ENCODE peak calls at places on chromosomes 2 and 18, in nine cellular contexts. E is fibroblast of pulmonary artery, U is mammary epithelial cell, I is BJ, W is upper lobe of right lung, C is astrocyte, G is stomach, P is WERI-Rb-1, S is endothelial cell. N is an unnamed sample.

GRCh38 chr2:96207778-96208143 is 866 bp downstream of the STARD7 start:
- DNase-seq in S (no peak), C (no peak), U (no peak), W (no peak), P (no peak), I (no peak), E (no peak), G (no peak), N (no peak)

GRCh38 chr2:70141754-70142589 is 48.8 kb downstream of the C2orf42 start:
- DNase-seq in I (no peak), C (peak), G (peak), P (peak), S (peak), W (no peak), E (peak), U (peak), N (peak)

GRCh38 chr2:36762764-36763490 is 66.4 kb downstream of the VIT start:
- DNase-seq in U (no peak), G (no peak), S (no peak), W (no peak), E (no peak), P (no peak), C (no peak), I (no peak), N (no peak)

GRCh38 chr2:121665504-121665903 is 16.2 kb upstream of the CLASP1 start:
- DNase-seq in W (no peak), S (no peak), U (peak), P (no peak), I (no peak), C (no peak), G (no peak), E (no peak), N (no peak)

GRCh38 chr2:222915092-222915957 is 54.5 kb downstream of the ACSL3 start:
- DNase-seq in W (no peak), I (no peak), E (peak), G (no peak), C (no peak), U (no peak), S (no peak), P (no peak), N (no peak)

GRCh38 chr2:224444011-224444410 is 42.1 kb upstream of the FAM124B start:
- DNase-seq in G (no peak), C (no peak), W (no peak), U (no peak), P (no peak), E (no peak), I (no peak), S (no peak), N (no peak)

GRCh38 chr2:95276888-95277245 is 2.6 kb downstream of the PROM2 start:
- DNase-seq in W (peak), S (no peak), U (no peak), G (no peak), E (no peak), C (no peak), I (no peak), P (no peak), N (no peak)

GRCh38 chr2:117938611-117939010 is 75.3 kb downstream of the CCDC93 start:
- DNase-seq in I (no peak), W (no peak), U (no peak), C (no peak), G (no peak), S (no peak), P (no peak), E (no peak), N (no peak)

GRCh38 chr2:213246665-213247281 is 37.5 kb upstream of the SPAG16 start:
- DNase-seq in U (peak), G (peak), S (peak), W (no peak), P (peak), E (peak), I (no peak), C (peak), N (peak)

GRCh38 chr2:205709319-205709718 is 27.0 kb downstream of the NRP2 start:
- DNase-seq in I (no peak), C (no peak), S (no peak), P (no peak), E (no peak), U (peak), G (no peak), W (no peak), N (no peak)

GRCh38 chr18:73636355-73636754 is 511.3 kb downstream of the FBXO15 start:
- DNase-seq in U (peak), S (no peak), E (no peak), C (peak), P (no peak), W (no peak), G (no peak), I (no peak), N (no peak)

GRCh38 chr2:11862049-11862448 is 115.6 kb downstream of the LPIN1 start:
- DNase-seq in E (no peak), U (no peak), S (no peak), G (no peak), W (no peak), P (no peak), I (no peak), C (no peak), N (no peak)

GRCh38 chr2:225598922-225599321 is 199.4 kb downstream of the NYAP2 start:
- DNase-seq in U (no peak), C (peak), I (no peak), W (no peak), S (no peak), P (no peak), E (no peak), G (no peak), N (no peak)

GRCh38 chr2:44433841-44434240 is 72.1 kb downstream of the CAMKMT start:
- DNase-seq in E (no peak), P (no peak), W (no peak), C (no peak), I (no peak), U (peak), S (no peak), G (no peak), N (no peak)

GRCh38 chr2:206540757-206541156 is 97.4 kb downstream of the ADAM23 start:
- DNase-seq in C (no peak), P (no peak), E (no peak), U (no peak), I (no peak), G (no peak), S (no peak), W (no peak), N (no peak)

GRCh38 chr2:144659731-144660275 is 139.9 kb upstream of the ZEB2 start:
- DNase-seq in G (peak), S (no peak), C (peak), P (no peak), E (peak), U (peak), I (peak), W (peak), N (no peak)

GRCh38 chr2:229153946-229154345 is 117.1 kb downstream of the PID1 start:
- DNase-seq in E (no peak), G (no peak), S (no peak), W (no peak), U (no peak), I (no peak), P (no peak), C (peak), N (no peak)

GRCh38 chr18:35949903-35950627 is 22.4 kb upstream of the RMP24 start:
- DNase-seq in I (peak), E (peak), W (peak), C (peak), U (peak), P (peak), G (peak), S (peak), N (peak)

GRCh38 chr18:13703899-13704298 is 22.5 kb downstream of the FAM210A start:
- DNase-seq in P (no peak), S (no peak), E (peak), C (peak), G (no peak), U (no peak), W (no peak), I (no peak), N (no peak)

GRCh38 chr2:218961229-218961628 is 1.8 kb downstream of the CDK5R2 start:
- DNase-seq in C (no peak), I (no peak), W (no peak), S (no peak), E (no peak), G (no peak), U (no peak), P (no peak), N (no peak)

GRCh38 chr2:156580501-156580900 is 144.3 kb downstream of the GPD2 start:
- DNase-seq in E (no peak), C (no peak), I (no peak), U (no peak), S (no peak), P (no peak), W (no peak), G (no peak), N (no peak)

GRCh38 chr2:59395119-59395518 is 1154.0 kb upstream of the FANCL start:
- DNase-seq in G (no peak), P (no peak), W (no peak), I (no peak), E (no peak), S (no peak), U (no peak), C (no peak), N (no peak)

GRCh38 chr2:238397381-238397780 is 29.3 kb upstream of the ASB1 start:
- DNase-seq in S (no peak), U (no peak), G (no peak), P (no peak), E (no peak), I (no peak), W (no peak), C (no peak), N (no peak)

GRCh38 chr2:46555011-46555410 is 75.6 kb downstream of the TMEM247 start:
- DNase-seq in I (no peak), U (no peak), W (no peak), E (no peak), P (no peak), C (no peak), G (no peak), S (peak), N (no peak)

GRCh38 chr2:120818441-120818920 is 82.8 kb downstream of the GLI2 start:
- DNase-seq in S (no peak), C (peak), U (no peak), G (no peak), W (no peak), P (no peak), E (peak), I (peak), N (no peak)

GRCh38 chr18:69817335-69817935 is 130.2 kb downstream of the CD226 start:
- DNase-seq in U (peak), G (no peak), I (peak), S (no peak), W (no peak), E (peak), P (no peak), C (peak), N (no peak)

GRCh38 chr18:74496508-74497307 is 545 bp downstream of the CNDP2 start:
- DNase-seq in U (no peak), E (peak), S (peak), I (no peak), G (peak), C (peak), P (peak), W (peak), N (peak)

GRCh38 chr2:45826889-45827635 is 175.6 kb downstream of the PRKCE start:
- DNase-seq in S (no peak), E (peak), G (peak), C (peak), I (peak), P (no peak), U (no peak), W (no peak), N (no peak)

GRCh38 chr18:58756148-58756547 is 84.9 kb downstream of the MALT1 start:
- DNase-seq in U (no peak), W (no peak), E (no peak), P (no peak), G (no peak), C (no peak), I (no peak), S (no peak), N (no peak)

GRCh38 chr2:203897544-203897943 is 30.0 kb downstream of the CTLA4 start:
- DNase-seq in I (no peak), C (no peak), W (no peak), S (no peak), P (no peak), U (no peak), G (no peak), E (no peak), N (no peak)

GRCh38 chr2:41989503-41990180 is 58.2 kb upstream of the PKDCC start:
- DNase-seq in G (no peak), U (no peak), E (peak), S (no peak), C (no peak), I (no peak), W (no peak), P (no peak), N (peak)

GRCh38 chr2:163044116-163044515 is 205.5 kb upstream of the KCNH7 start:
- DNase-seq in S (no peak), P (no peak), E (no peak), G (no peak), C (no peak), W (no peak), U (no peak), I (no peak), N (no peak)
- TF ChIP-seq CTCF in S (no peak), P (no peak), E (no peak), G (no peak), C (no peak), W (no peak), U (no peak), I (no peak), N (no peak)

DNA sequence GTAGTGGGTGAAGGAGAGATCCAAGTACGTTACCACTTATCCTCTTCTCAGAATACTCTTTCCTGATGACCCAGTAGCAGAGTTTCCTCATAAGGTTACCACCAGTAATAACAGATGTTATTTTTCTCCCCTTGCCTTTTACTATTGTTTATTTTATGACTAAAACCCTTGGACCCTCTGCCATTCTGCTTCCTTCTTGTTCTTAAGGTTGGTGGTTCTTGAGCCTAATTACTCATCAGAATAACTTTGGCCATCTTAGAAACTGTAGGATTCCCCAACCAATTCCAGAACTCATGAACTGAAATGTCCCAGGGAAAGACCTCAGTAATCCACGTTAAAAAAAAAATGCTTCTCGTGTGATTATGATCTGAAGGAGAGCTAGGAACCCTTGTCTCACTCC is 64.9 kb downstream of the CHST9 start:
- DNase-seq in P (no peak), E (no peak), C (peak), G (no peak), I (no peak), S (no peak), U (no peak), W (no peak), N (no peak)
- TF ChIP-seq CTCF in P (no peak), E (no peak), C (no peak), G (no peak), I (no peak), S (no peak), U (no peak), W (no peak), N (no peak)

GRCh38 chr2:178208817-178209216 is 14.5 kb downstream of the OSBPL6 start:
- DNase-seq in G (no peak), I (no peak), C (no peak), E (peak), U (no peak), W (no peak), S (no peak), P (no peak), N (no peak)
- TF ChIP-seq CTCF in G (peak), I (peak), C (peak), E (peak), U (peak), W (peak), S (no peak), P (no peak), N (no peak)

GRCh38 chr18:79517322-79517721 is 121.6 kb downstream of the NFATC1 start:
- DNase-seq in G (no peak), I (no peak), W (peak), E (no peak), P (no peak), C (no peak), S (peak), U (no peak), N (no peak)
- TF ChIP-seq CTCF in G (no peak), I (no peak), W (no peak), E (no peak), P (peak), C (no peak), S (no peak), U (no peak), N (no peak)

GRCh38 chr2:75290600-75291140 is 91.3 kb upstream of the TACR1 start:
- DNase-seq in U (no peak), P (no peak), W (no peak), E (peak), S (no peak), C (no peak), I (no peak), G (no peak), N (peak)

GRCh38 chr2:75292826-75293225 is 93.5 kb upstream of the TACR1 start:
- DNase-seq in U (peak), W (no peak), I (no peak), P (no peak), S (no peak), G (no peak), C (peak), E (peak), N (no peak)

GRCh38 chr2:75287624-75288313 is 88.4 kb upstream of the TACR1 start:
- DNase-seq in G (no peak), U (no peak), I (no peak), E (no peak), S (no peak), C (no peak), W (no peak), P (no peak), N (no peak)

GRCh38 chr2:75288760-75289159 is 89.4 kb upstream of the TACR1 start:
- DNase-seq in G (no peak), P (no peak), W (no peak), S (no peak), I (no peak), E (no peak), C (no peak), U (no peak), N (no peak)

GRCh38 chr2:75289771-75290170 is 90.5 kb upstream of the TACR1 start:
- DNase-seq in U (peak), S (no peak), G (no peak), I (no peak), C (peak), E (no peak), P (no peak), W (no peak), N (no peak)
- TF ChIP-seq CTCF in U (no peak), S (no peak), G (no peak), I (no peak), C (no peak), E (no peak), P (no peak), W (no peak), N (no peak)

GRCh38 chr2:151522556-151522955 is 112.9 kb downstream of the RIF1 start:
- DNase-seq in S (no peak), P (no peak), E (no peak), C (no peak), G (no peak), W (no peak), U (peak), I (no peak), N (no peak)

GRCh38 chr2:151525872-151526271 is 116.2 kb downstream of the RIF1 start:
- DNase-seq in U (no peak), S (no peak), G (no peak), W (no peak), I (no peak), C (no peak), E (no peak), P (no peak), N (no peak)

GRCh38 chr2:151520976-151521375 is 111.3 kb downstream of the RIF1 start:
- DNase-seq in E (no peak), C (no peak), P (no peak), S (no peak), G (no peak), W (no peak), U (no peak), I (no peak), N (no peak)

GRCh38 chr2:151523825-151524224 is 114.1 kb downstream of the RIF1 start:
- DNase-seq in E (no peak), C (peak), W (no peak), G (no peak), I (peak), S (no peak), P (no peak), U (peak), N (no peak)

GRCh38 chr2:151526572-151527090 is 116.9 kb downstream of the RIF1 start:
- DNase-seq in I (no peak), S (no peak), U (no peak), E (no peak), P (no peak), C (no peak), G (no peak), W (no peak), N (no peak)
- TF ChIP-seq CTCF in I (no peak), S (no peak), U (no peak), E (no peak), P (no peak), C (no peak), G (no peak), W (no peak), N (no peak)

N was measured in nephron progenitor cell.